ENCODE peak calls at places on chromosomes 13 and 19, in seven cellular contexts. Y is upper lobe of left lung, A is NB4, F is progenitor cell of endocrine pancreas, C is SK-N-SH, Q is GM10248, V is psoas muscle. O is an unnamed sample.

GRCh38 chr13:36428083-36428482 is 4.2 kb upstream of the CCNA1 start:
- DNase-seq in Q (no peak), V (no peak), Y (peak), A (no peak), F (no peak), C (no peak), O (no peak)

GRCh38 chr13:90365130-90365529 is 982.4 kb upstream of the MIR17HG start:
- DNase-seq in Y (no peak), C (no peak), F (no peak), A (no peak), V (no peak), Q (no peak), O (no peak)

GRCh38 chr19:47663911-47664771 is 49.1 kb upstream of the EHD2 start:
- DNase-seq in C (no peak), A (peak), F (no peak), Q (no peak), V (peak), Y (peak), O (no peak)

GRCh38 chr19:39843919-39844793 is 2.0 kb downstream of the FBL start:
- DNase-seq in C (peak), V (no peak), A (peak), Q (peak), Y (no peak), F (no peak), O (no peak)

GRCh38 chr19:47013041-47013517 is 6.6 kb upstream of the NPAS1 start:
- DNase-seq in C (peak), F (peak), V (peak), A (peak), Q (peak), Y (peak), O (peak)

GRCh38 chr13:43153436-43154082 is 130.2 kb downstream of the DNAJC15 start:
- DNase-seq in Q (no peak), V (no peak), Y (no peak), C (no peak), A (no peak), F (no peak), O (no peak)

GRCh38 chr13:46339035-46339666 is 47.9 kb downstream of the RUBCNL start:
- DNase-seq in A (peak), Y (peak), C (no peak), F (no peak), Q (peak), V (peak), O (no peak)

GRCh38 chr19:49451430-49452181 is at the start of gene PIH1D1:
- DNase-seq in F (peak), V (peak), Q (peak), Y (peak), A (peak), C (peak), O (peak)

GRCh38 chr19:46970815-46971214 is 48.8 kb upstream of the NPAS1 start:
- DNase-seq in A (no peak), F (no peak), V (no peak), Y (no peak), Q (no peak), C (no peak), O (no peak)

GRCh38 chr13:25971499-25972145 is 80.2 kb downstream of the SHISA2 start:
- DNase-seq in A (no peak), Y (no peak), Q (no peak), F (no peak), V (no peak), C (no peak), O (no peak)

GRCh38 chr13:47146991-47147783 is 250.3 kb upstream of the HTR2A start:
- DNase-seq in C (no peak), F (no peak), A (no peak), Y (no peak), V (no peak), Q (peak), O (no peak)

GRCh38 chr13:99704390-99704789 is 203.1 kb downstream of the TM9SF2 start:
- DNase-seq in C (no peak), Q (no peak), V (no peak), Y (no peak), F (no peak), A (no peak), O (no peak)

GRCh38 chr13:50485979-50486935 is 357.2 kb downstream of the DLEU7 start:
- DNase-seq in V (no peak), A (no peak), Q (no peak), Y (no peak), C (peak), F (no peak), O (no peak)

GRCh38 chr19:38942471-38943181 is 11.9 kb downstream of the MRPS12 start:
- DNase-seq in V (no peak), A (no peak), Y (no peak), C (no peak), Q (peak), F (no peak), O (no peak)

GRCh38 chr13:78659450-78660110 is 625 bp upstream of the OBI1 start:
- DNase-seq in Q (no peak), Y (no peak), V (no peak), A (no peak), C (peak), F (no peak), O (no peak)

GRCh38 chr13:73984201-73984600 is 150.0 kb downstream of the KLF12 start:
- DNase-seq in Q (no peak), A (no peak), Y (no peak), V (no peak), F (no peak), C (no peak), O (no peak)

GRCh38 chr13:107730835-107731234 is 484.5 kb downstream of the LIG4 start:
- DNase-seq in Q (no peak), V (no peak), F (no peak), Y (no peak), A (no peak), C (no peak), O (no peak)

GRCh38 chr19:16338470-16339360 is 14.1 kb downstream of the KLF2 start:
- DNase-seq in Q (peak), F (no peak), A (peak), V (peak), Y (peak), C (no peak), O (no peak)

GRCh38 chr19:11848594-11849263 is at the start of gene ZNF439:
- DNase-seq in Q (peak), Y (peak), F (peak), A (peak), C (peak), V (peak), O (peak)

GRCh38 chr13:29100739-29101138 is 280.6 kb downstream of the MTUS2 start:
- DNase-seq in F (no peak), Y (no peak), C (no peak), V (no peak), Q (no peak), A (no peak), O (no peak)

GRCh38 chr19:38653028-38653571 is 5.7 kb downstream of the ACTN4 start:
- DNase-seq in F (no peak), V (no peak), C (no peak), Y (peak), A (no peak), Q (no peak), O (no peak)

GRCh38 chr19:38684078-38684861 is 36.8 kb downstream of the ACTN4 start:
- DNase-seq in A (peak), Q (peak), C (no peak), F (no peak), Y (peak), V (peak), O (no peak)

GRCh38 chr13:33194820-33195692 is 90.5 kb downstream of the STARD13 start:
- DNase-seq in F (no peak), Q (peak), Y (no peak), C (peak), V (no peak), A (peak), O (no peak)

GRCh38 chr13:60838581-60838980 is 441.6 kb downstream of the TDRD3 start:
- DNase-seq in A (peak), Y (no peak), F (no peak), C (no peak), Q (no peak), V (no peak), O (no peak)

GRCh38 chr13:51883226-51883600 is 21.4 kb downstream of the CCDC70 start:
- DNase-seq in F (no peak), C (no peak), A (no peak), Q (no peak), V (no peak), Y (no peak), O (peak)

GRCh38 chr19:16143399-16144215 is at the start of gene HSH2D:
- DNase-seq in C (no peak), F (no peak), Y (peak), Q (peak), V (peak), A (peak), O (no peak)

GRCh38 chr13:50685491-50685890 is 158.0 kb downstream of the DLEU7 start:
- DNase-seq in A (no peak), V (peak), Y (peak), F (no peak), Q (no peak), C (no peak), O (no peak)

GRCh38 chr19:11243798-11244169 is 4.4 kb downstream of the ANGPTL8 start:
- DNase-seq in Y (no peak), C (no peak), A (no peak), F (no peak), V (no peak), Q (no peak), O (no peak)

GRCh38 chr13:44894001-44894770 is 95.1 kb downstream of the NUFIP1 start:
- DNase-seq in A (no peak), Q (no peak), C (peak), Y (peak), V (no peak), F (no peak), O (no peak)

GRCh38 chr13:45916036-45916435 is 64.5 kb upstream of the SIAH3 start:
- DNase-seq in A (no peak), V (no peak), C (no peak), Q (no peak), Y (no peak), F (no peak), O (no peak)

GRCh38 chr19:15187026-15188007 is 13.5 kb downstream of the NOTCH3 start:
- DNase-seq in V (no peak), F (no peak), C (peak), A (peak), Q (no peak), Y (no peak), O (no peak)

GRCh38 chr19:48554385-48555091 is 2.6 kb downstream of the SULT2B1 start:
- DNase-seq in F (peak), C (no peak), Y (no peak), V (no peak), A (peak), Q (no peak), O (no peak)

GRCh38 chr19:10812902-10813404 is 23.1 kb downstream of the TMED1 start:
- DNase-seq in Q (no peak), F (no peak), A (peak), Y (peak), C (no peak), V (peak), O (no peak)

DNA sequence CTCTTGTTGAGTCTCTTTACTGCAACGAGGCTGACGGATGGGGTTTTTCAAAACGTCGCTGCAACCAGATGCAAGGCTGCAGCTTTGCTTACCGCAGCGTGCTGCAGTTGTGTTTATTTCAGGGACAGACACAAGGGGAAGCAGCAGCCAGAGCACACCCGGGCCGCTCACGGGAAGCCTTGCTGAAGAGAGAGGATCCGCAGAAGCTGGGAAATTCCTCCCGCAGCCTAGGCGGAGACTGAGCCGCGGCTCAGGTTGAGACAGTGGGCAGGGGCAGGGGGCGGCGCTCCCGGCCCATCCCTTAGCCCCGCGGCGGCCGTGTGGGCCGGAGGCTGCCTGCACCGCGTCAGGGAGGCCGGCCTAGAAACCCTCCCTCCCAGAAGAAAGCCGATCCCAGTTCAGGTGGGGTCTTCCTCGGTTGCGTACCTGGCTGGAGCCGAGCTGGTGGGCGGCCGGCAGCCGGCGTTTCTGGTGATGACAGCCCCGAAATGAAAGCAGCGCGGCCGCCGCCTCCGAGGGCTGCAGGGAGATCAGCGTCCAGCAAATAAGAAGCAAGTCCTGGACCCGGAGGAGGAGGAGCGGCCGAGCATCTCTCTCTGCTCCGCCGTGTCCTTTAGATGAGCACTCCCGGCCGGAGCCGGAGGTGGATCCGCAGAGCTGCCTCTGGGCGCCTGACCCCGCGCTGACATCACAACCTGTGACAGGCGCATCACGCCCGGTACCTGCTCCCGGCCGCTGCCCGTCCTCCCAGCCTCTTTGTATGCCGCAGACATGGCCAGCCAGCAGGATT is at the start of gene FRY:
- DNase-seq in V (peak), Q (peak), A (peak), F (peak), Y (peak), C (peak), O (peak)
- TF ChIP-seq CTCF in V (peak), Q (no peak), A (no peak), F (no peak), Y (no peak), C (no peak), O (peak)

DNA sequence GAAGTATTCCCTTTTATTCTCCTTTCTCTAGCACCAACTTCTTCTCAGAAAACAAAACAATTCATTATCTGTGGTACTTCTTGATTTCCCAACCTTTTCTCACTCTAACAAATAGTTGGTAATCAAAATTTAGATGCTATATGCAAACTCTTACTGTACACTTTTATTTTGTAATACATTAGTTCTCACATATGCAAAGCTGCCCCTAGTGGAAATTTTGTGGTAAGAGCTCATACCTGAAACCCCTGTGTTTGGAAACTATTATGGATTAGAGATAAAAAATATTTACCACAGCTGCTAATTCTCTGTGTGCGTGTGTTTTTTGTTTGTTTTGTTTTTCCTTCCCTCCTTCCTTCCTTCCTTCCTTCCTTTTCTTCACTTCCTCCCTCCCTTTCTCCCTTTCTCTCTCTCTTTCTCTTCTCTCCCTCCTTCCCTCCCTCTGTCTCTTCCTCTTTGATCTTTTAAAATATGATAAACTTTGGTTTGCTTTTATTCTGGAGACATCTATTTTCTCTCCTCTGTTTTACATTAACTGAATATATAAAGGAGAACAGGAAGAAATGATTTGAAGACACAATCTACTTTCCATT is 537.4 kb downstream of the SLITRK6 start:
- DNase-seq in Y (no peak), V (no peak), Q (no peak), F (no peak), C (no peak), A (peak), O (no peak)
- TF ChIP-seq CTCF in Y (no peak), V (no peak), Q (no peak), F (peak), C (peak), A (peak), O (peak)

GRCh38 chr19:1009976-1010538 is 9.8 kb downstream of the GRIN3B start:
- DNase-seq in C (no peak), Y (no peak), V (no peak), A (no peak), F (no peak), Q (no peak), O (no peak)

GRCh38 chr19:1007852-1008251 is 7.6 kb downstream of the GRIN3B start:
- DNase-seq in F (no peak), A (no peak), Y (no peak), Q (no peak), V (no peak), C (no peak), O (no peak)

GRCh38 chr19:1008268-1009042 is 8.2 kb downstream of the GRIN3B start:
- DNase-seq in C (no peak), A (no peak), V (no peak), F (no peak), Q (no peak), Y (no peak), O (no peak)

GRCh38 chr19:1010586-1011510 is 10.1 kb downstream of the TMEM259 start:
- DNase-seq in Y (no peak), C (no peak), V (no peak), Q (no peak), A (no peak), F (no peak), O (no peak)

DNA sequence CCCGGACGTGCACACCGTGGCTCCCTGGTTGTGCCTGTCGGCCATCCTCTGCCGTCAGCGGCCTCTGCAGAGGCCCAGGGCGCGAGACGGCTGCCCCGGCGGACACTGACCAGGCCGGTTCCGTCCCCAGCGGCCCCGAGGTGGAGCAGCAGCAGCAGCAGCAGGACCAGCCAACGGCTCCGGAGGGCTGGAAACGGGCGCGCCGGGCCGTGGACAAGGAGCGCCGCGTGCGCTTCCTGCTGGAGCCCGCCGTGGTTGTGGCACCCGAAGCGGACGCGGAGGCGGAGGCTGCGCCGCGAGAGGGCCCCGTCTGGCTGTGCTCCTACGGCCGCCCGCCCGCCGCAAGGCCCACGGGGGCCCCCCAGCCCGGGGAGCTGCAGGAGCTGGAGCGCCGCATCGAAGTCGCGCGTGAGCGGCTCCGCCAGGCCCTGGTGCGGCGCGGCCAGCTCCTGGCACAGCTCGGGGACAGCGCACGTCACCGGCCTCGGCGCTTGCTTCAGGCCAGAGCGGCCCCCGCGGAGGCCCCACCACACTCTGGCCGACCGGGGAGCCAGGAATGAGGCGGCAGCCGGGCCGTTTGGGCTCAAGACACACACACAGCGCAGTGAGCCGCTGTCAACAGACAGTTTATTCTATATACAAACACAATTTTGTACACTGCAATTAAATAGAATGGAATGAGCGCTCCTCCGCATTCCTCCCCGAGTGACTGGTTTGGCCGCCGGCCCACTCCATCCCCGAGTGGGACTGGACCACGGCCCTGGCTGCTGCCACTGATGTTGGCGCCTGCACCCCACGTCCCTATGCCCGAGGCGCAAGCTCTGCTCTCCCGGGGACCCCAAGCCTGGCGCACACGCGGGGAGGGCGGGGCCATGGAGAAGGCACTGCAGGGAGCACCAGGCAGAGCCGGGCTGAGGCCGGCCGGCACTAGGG is 9.1 kb downstream of the GRIN3B start:
- DNase-seq in Y (no peak), F (no peak), A (no peak), V (no peak), C (no peak), Q (no peak), O (no peak)
- TF ChIP-seq CTCF in Y (no peak), F (no peak), A (no peak), V (no peak), C (no peak), Q (no peak), O (no peak)

GRCh38 chr19:23381114-23381513 is 14.2 kb downstream of the ZNF91 start:
- DNase-seq in F (no peak), C (no peak), V (no peak), Y (no peak), A (no peak), Q (no peak), O (no peak)
- TF ChIP-seq CTCF in F (no peak), C (no peak), V (no peak), Y (no peak), A (no peak), Q (no peak), O (no peak)

DNA sequence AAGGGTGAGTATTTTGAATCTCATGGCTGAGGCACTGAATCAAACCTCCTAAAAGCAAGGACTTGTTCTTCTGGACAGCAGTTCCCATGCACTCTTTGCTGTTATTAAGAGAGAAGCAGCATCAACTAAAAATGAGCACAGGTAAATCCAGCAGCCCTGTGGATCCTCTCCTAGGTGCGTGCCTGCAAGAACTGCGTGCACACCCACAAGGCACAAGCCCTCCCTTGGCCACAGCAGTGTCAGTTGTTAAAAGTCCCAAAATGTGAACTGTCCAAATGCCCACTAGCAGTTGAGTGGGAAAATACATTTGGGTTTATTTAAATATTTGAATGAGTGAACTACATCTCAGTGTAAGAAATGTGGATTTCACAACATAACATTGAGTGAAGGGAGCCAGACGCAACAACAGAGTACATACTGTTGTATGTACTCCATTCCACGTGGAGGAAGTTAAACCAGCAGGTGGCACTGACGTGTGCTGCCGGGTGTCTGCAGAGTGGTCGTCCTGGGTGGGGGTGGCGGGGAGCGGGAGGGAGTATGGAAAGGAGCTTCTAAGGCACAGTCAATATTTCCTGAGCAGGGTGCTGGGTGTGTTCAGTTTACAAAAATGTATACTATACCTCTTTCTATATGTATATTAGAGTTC is 266.4 kb downstream of the NALCN start:
- DNase-seq in F (no peak), V (no peak), Y (no peak), Q (no peak), C (peak), A (peak), O (no peak)
- TF ChIP-seq CTCF in F (peak), V (no peak), Y (no peak), Q (no peak), C (peak), A (no peak), O (peak)